ENCODE peak calls at places on chromosomes 16 and 17, in four cellular contexts. F is NCI-H1417 treated with DMSO at 0.1 percent for 48 hours, S is NCI-H2107, J is EL. X is an unnamed sample.

GRCh38 chr17:1730345-1731193 is 6.1 kb downstream of the WDR81 start:
- DNase-seq in F (no peak), J (peak), S (no peak), X (no peak)

GRCh38 chr17:76234354-76234679 is 6.0 kb downstream of the RNF157 start:
- DNase-seq in S (no peak), J (no peak), F (no peak), X (no peak)

GRCh38 chr16:84593825-84594724 is 23.8 kb downstream of the COTL1 start:
- DNase-seq in F (no peak), S (no peak), J (no peak), X (peak)

GRCh38 chr16:88442811-88443576 is 10.1 kb upstream of the ZFPM1 start:
- DNase-seq in F (peak), S (peak), J (peak), X (peak)

GRCh38 chr16:53100889-53101288 is 46.1 kb downstream of the CHD9 start:
- DNase-seq in F (peak), J (no peak), S (no peak), X (no peak)

GRCh38 chr16:2799852-2800226 is 1.6 kb downstream of the PRSS41 start:
- DNase-seq in J (no peak), S (no peak), F (no peak), X (no peak)

GRCh38 chr16:27195941-27196595 is 7.3 kb upstream of the KDM8 start:
- DNase-seq in S (no peak), F (no peak), J (no peak), X (no peak)

GRCh38 chr16:79988721-79989220 is 388.2 kb upstream of the MAF start:
- DNase-seq in S (no peak), F (no peak), J (peak), X (no peak)

GRCh38 chr17:77864234-77865108 is 94.0 kb upstream of the TNRC6C start:
- DNase-seq in F (no peak), S (no peak), J (no peak), X (no peak)

GRCh38 chr16:11405331-11406176 is 60.3 kb downstream of the RMI2 start:
- DNase-seq in F (no peak), J (peak), S (no peak), X (peak)

GRCh38 chr16:57637965-57638364 is 9.5 kb downstream of the ADGRG1 start:
- DNase-seq in F (no peak), S (no peak), J (no peak), X (no peak)

GRCh38 chr17:33072421-33073175 is 81.0 kb downstream of the SPACA3 start:
- DNase-seq in J (no peak), S (no peak), F (no peak), X (no peak)

GRCh38 chr16:66925322-66925840 is at the start of gene RRAD:
- DNase-seq in F (no peak), S (no peak), J (peak), X (no peak)

GRCh38 chr17:63629627-63630026 is 7.4 kb downstream of the MAP3K3 start:
- DNase-seq in S (no peak), F (no peak), J (no peak), X (no peak)

GRCh38 chr17:60730273-60730672 is 52.6 kb downstream of the BCAS3 start:
- DNase-seq in J (no peak), S (no peak), F (no peak), X (no peak)

GRCh38 chr16:60151987-60152386 is 1417.9 kb upstream of the GOT2 start:
- DNase-seq in F (no peak), S (no peak), J (peak), X (no peak)

GRCh38 chr16:55697867-55698266 is 42.1 kb downstream of the SLC6A2 start:
- DNase-seq in S (no peak), F (no peak), J (no peak), X (no peak)

GRCh38 chr17:77003699-77004098 is 135.5 kb downstream of the MGAT5B start:
- DNase-seq in J (no peak), S (no peak), F (no peak), X (no peak)

GRCh38 chr17:20141201-20141999 is 132.2 kb downstream of the SPECC1 start:
- DNase-seq in J (no peak), S (no peak), F (no peak), X (no peak)

GRCh38 chr16:53829186-53829747 is 125.3 kb downstream of the FTO start:
- DNase-seq in S (no peak), F (no peak), J (peak), X (no peak)

GRCh38 chr16:2838928-2839327 is 8.8 kb downstream of the ZG16B start:
- DNase-seq in F (no peak), S (no peak), J (peak), X (peak)

GRCh38 chr16:21194771-21195301 is 16.5 kb downstream of the ZP2 start:
- DNase-seq in J (no peak), S (no peak), F (no peak), X (no peak)

GRCh38 chr16:84084570-84085270 is 32.0 kb downstream of the MBTPS1 start:
- DNase-seq in J (peak), F (no peak), S (peak), X (peak)

GRCh38 chr17:46770818-46771600 is 47.5 kb downstream of the WNT3 start:
- DNase-seq in S (no peak), F (no peak), J (peak), X (no peak)

GRCh38 chr16:66551362-66551761 is 1.0 kb upstream of the CKLF start:
- DNase-seq in S (no peak), F (no peak), J (peak), X (peak)

GRCh38 chr17:66491213-66491612 is 188.8 kb downstream of the PRKCA start:
- DNase-seq in F (no peak), J (peak), S (no peak), X (no peak)

GRCh38 chr16:79658301-79659001 is 57.9 kb upstream of the MAF start:
- DNase-seq in J (peak), F (no peak), S (no peak), X (no peak)

GRCh38 chr16:60763869-60764268 is 1272.4 kb downstream of the CDH8 start:
- DNase-seq in J (no peak), S (no peak), F (no peak), X (no peak)

GRCh38 chr17:71511266-71511995 is 609.4 kb upstream of the SOX9 start:
- DNase-seq in F (no peak), J (no peak), S (peak), X (no peak)

GRCh38 chr17:51572115-51572514 is 311.8 kb downstream of the UTP18 start:
- DNase-seq in J (no peak), S (no peak), F (no peak), X (no peak)

GRCh38 chr16:86971251-86971650 is 345.9 kb downstream of the C16orf95 start:
- DNase-seq in S (no peak), F (no peak), J (no peak), X (no peak)

GRCh38 chr17:45296833-45297124 is 20.0 kb downstream of the MAP3K14 start:
- DNase-seq in F (no peak), S (no peak), J (peak), X (no peak)

GRCh38 chr17:20174588-20175265 is 165.6 kb downstream of the SPECC1 start:
- DNase-seq in J (peak), F (no peak), S (no peak), X (no peak)

GRCh38 chr17:72984925-72985322 is 107.6 kb downstream of the SLC39A11 start:
- DNase-seq in S (no peak), F (no peak), J (peak), X (no peak)

GRCh38 chr17:71438631-71439146 is 682.1 kb upstream of the SOX9 start:
- DNase-seq in S (peak), F (peak), J (peak), X (no peak)

GRCh38 chr17:39699818-39700147 is at the start of gene ERBB2:
- DNase-seq in S (no peak), J (peak), F (no peak), X (no peak)

GRCh38 chr17:7380321-7380720 is 568 bp upstream of the TNK1 start:
- DNase-seq in J (peak), F (no peak), S (no peak), X (no peak)

GRCh38 chr17:8872705-8873426 is 5.4 kb upstream of the PIK3R6 start:
- DNase-seq in F (no peak), S (no peak), J (no peak), X (no peak)

GRCh38 chr16:15041260-15042011 is 14.4 kb downstream of the NTAN1 start:
- DNase-seq in J (peak), S (no peak), F (no peak), X (no peak)

X was measured in activated T-helper 9 cell treated with anti-CD3 and anti-CD28 coated beads, Interleukin-2, amount 50 U/mL, for 16 hours.